ENCODE peak calls at places on chromosomes 2 and 18, in four cellular contexts. One of them, this sample, is unnamed.

GRCh38 chr18:48544661-48545415 is 6.0 kb downstream of the CTIF start:
- DNase-seq in non-pigmented ciliary epithelial cell: no peak
- DNase-seq in sigmoid colon: no peak
- DNase-seq in C1 segment of cervical spinal cord: no peak
- DNase-seq in this sample: no peak

GRCh38 chr18:3530807-3531206 is 80.8 kb downstream of the TGIF1 start:
- DNase-seq in sigmoid colon: no peak
- DNase-seq in non-pigmented ciliary epithelial cell: no peak
- DNase-seq in C1 segment of cervical spinal cord: no peak
- DNase-seq in this sample: no peak

GRCh38 chr2:54942373-54942772 is 107.9 kb downstream of the RTN4 start:
- DNase-seq in C1 segment of cervical spinal cord: no peak
- DNase-seq in non-pigmented ciliary epithelial cell: no peak
- DNase-seq in sigmoid colon: no peak
- DNase-seq in this sample: no peak

GRCh38 chr2:19691892-19692291 is 209.9 kb downstream of the TTC32 start:
- DNase-seq in sigmoid colon: no peak
- DNase-seq in C1 segment of cervical spinal cord: no peak
- DNase-seq in non-pigmented ciliary epithelial cell: no peak
- DNase-seq in this sample: no peak

GRCh38 chr2:28904295-28904694 is 9.8 kb downstream of the WDR43 start:
- DNase-seq in non-pigmented ciliary epithelial cell: no peak
- DNase-seq in sigmoid colon: no peak
- DNase-seq in C1 segment of cervical spinal cord: no peak
- DNase-seq in this sample: no peak

GRCh38 chr2:68434981-68435380 is 32.1 kb downstream of the FBXO48 start:
- DNase-seq in sigmoid colon: no peak
- DNase-seq in C1 segment of cervical spinal cord: no peak
- DNase-seq in non-pigmented ciliary epithelial cell: no peak
- DNase-seq in this sample: no peak

GRCh38 chr2:47056374-47056773 is 98.7 kb downstream of the STPG4 start:
- DNase-seq in non-pigmented ciliary epithelial cell: no peak
- DNase-seq in C1 segment of cervical spinal cord: no peak
- DNase-seq in sigmoid colon: no peak
- DNase-seq in this sample: no peak

GRCh38 chr2:14960686-14961324 is 328.3 kb downstream of the LRATD1 start:
- DNase-seq in non-pigmented ciliary epithelial cell: no peak
- DNase-seq in C1 segment of cervical spinal cord: no peak
- DNase-seq in sigmoid colon: no peak
- DNase-seq in this sample: no peak

GRCh38 chr18:35477974-35478373 is 19.8 kb downstream of the INO80C start:
- DNase-seq in C1 segment of cervical spinal cord: no peak
- DNase-seq in sigmoid colon: no peak
- DNase-seq in non-pigmented ciliary epithelial cell: no peak
- DNase-seq in this sample: no peak

GRCh38 chr2:124540805-124541204 is 515.7 kb downstream of the CNTNAP5 start:
- DNase-seq in C1 segment of cervical spinal cord: no peak
- DNase-seq in sigmoid colon: no peak
- DNase-seq in non-pigmented ciliary epithelial cell: no peak
- DNase-seq in this sample: no peak

GRCh38 chr2:26088038-26088643 is 54.3 kb downstream of the RAB10 start:
- DNase-seq in sigmoid colon: no peak
- DNase-seq in C1 segment of cervical spinal cord: no peak
- DNase-seq in non-pigmented ciliary epithelial cell: no peak
- DNase-seq in this sample: no peak

GRCh38 chr2:70141754-70142589 is 48.8 kb downstream of the C2orf42 start:
- DNase-seq in non-pigmented ciliary epithelial cell: no peak
- DNase-seq in sigmoid colon: no peak
- DNase-seq in C1 segment of cervical spinal cord: peak
- DNase-seq in this sample: no peak

GRCh38 chr18:76875390-76876330 is 53.3 kb downstream of the ZNF236 start:
- DNase-seq in C1 segment of cervical spinal cord: no peak
- DNase-seq in sigmoid colon: no peak
- DNase-seq in non-pigmented ciliary epithelial cell: no peak
- DNase-seq in this sample: peak

GRCh38 chr2:43934567-43934966 is 61.2 kb downstream of the LRPPRC start:
- DNase-seq in sigmoid colon: no peak
- DNase-seq in non-pigmented ciliary epithelial cell: peak
- DNase-seq in C1 segment of cervical spinal cord: no peak
- DNase-seq in this sample: no peak

GRCh38 chr2:231391981-231392380 is 3.5 kb upstream of the B3GNT7 start:
- DNase-seq in non-pigmented ciliary epithelial cell: no peak
- DNase-seq in C1 segment of cervical spinal cord: no peak
- DNase-seq in sigmoid colon: no peak
- DNase-seq in this sample: no peak